ENCODE peak calls at places on chromosome X, in six cellular contexts. One of them, this sample, is unnamed.

GRCh38 chrX:114097411-114097810 is 486.5 kb upstream of the HTR2C start:
- DNase-seq in A549: no peak
- DNase-seq in GM13976: no peak
- DNase-seq in heart left ventricle: no peak
- DNase-seq in AG09309: no peak
- DNase-seq in GM12878: no peak
- DNase-seq in this sample: no peak

GRCh38 chrX:49192722-49193328 is 6.7 kb upstream of the PRICKLE3 start:
- DNase-seq in AG09309: no peak
- DNase-seq in GM13976: no peak
- DNase-seq in heart left ventricle: no peak
- DNase-seq in A549: peak
- DNase-seq in GM12878: no peak
- DNase-seq in this sample: no peak

GRCh38 chrX:39899876-39900787 is 197.6 kb downstream of the BCOR start:
- DNase-seq in A549: no peak
- DNase-seq in heart left ventricle: no peak
- DNase-seq in AG09309: no peak
- DNase-seq in GM13976: no peak
- DNase-seq in GM12878: no peak
- DNase-seq in this sample: no peak

GRCh38 chrX:27444093-27444908 is 18.8 kb downstream of the PPP4R3C start:
- DNase-seq in AG09309: no peak
- DNase-seq in GM12878: no peak
- DNase-seq in A549: no peak
- DNase-seq in GM13976: peak
- DNase-seq in heart left ventricle: no peak
- DNase-seq in this sample: no peak

GRCh38 chrX:139804482-139804881 is 96.5 kb upstream of the MCF2 start:
- DNase-seq in GM12878: no peak
- DNase-seq in AG09309: no peak
- DNase-seq in A549: no peak
- DNase-seq in GM13976: no peak
- DNase-seq in heart left ventricle: no peak
- DNase-seq in this sample: no peak

GRCh38 chrX:29661290-29661689 is 554.1 kb upstream of the MAGEB2 start:
- DNase-seq in GM12878: no peak
- DNase-seq in A549: peak
- DNase-seq in AG09309: no peak
- DNase-seq in heart left ventricle: no peak
- DNase-seq in GM13976: no peak
- DNase-seq in this sample: no peak

GRCh38 chrX:57156397-57157049 is 19.3 kb upstream of the SPIN2A start:
- DNase-seq in GM12878: no peak
- DNase-seq in A549: peak
- DNase-seq in AG09309: peak
- DNase-seq in heart left ventricle: peak
- DNase-seq in GM13976: no peak
- DNase-seq in this sample: no peak

GRCh38 chrX:127324128-127324527 is 504.6 kb downstream of the PRR32 start:
- DNase-seq in GM12878: no peak
- DNase-seq in GM13976: no peak
- DNase-seq in heart left ventricle: no peak
- DNase-seq in AG09309: no peak
- DNase-seq in A549: no peak
- DNase-seq in this sample: no peak

GRCh38 chrX:37347420-37347819 is 1.7 kb upstream of the PRRG1 start:
- DNase-seq in A549: no peak
- DNase-seq in GM13976: no peak
- DNase-seq in heart left ventricle: peak
- DNase-seq in GM12878: no peak
- DNase-seq in AG09309: peak
- DNase-seq in this sample: no peak

GRCh38 chrX:13197961-13198761 is 121.7 kb downstream of the ATXN3L start:
- DNase-seq in heart left ventricle: no peak
- DNase-seq in A549: no peak
- DNase-seq in GM12878: no peak
- DNase-seq in AG09309: no peak
- DNase-seq in GM13976: no peak
- DNase-seq in this sample: no peak

GRCh38 chrX:7127058-7127457 is 20.5 kb upstream of the STS start:
- DNase-seq in GM12878: no peak
- DNase-seq in heart left ventricle: no peak
- DNase-seq in A549: no peak
- DNase-seq in AG09309: no peak
- DNase-seq in GM13976: no peak
- DNase-seq in this sample: no peak

GRCh38 chrX:132146456-132146855 is 18.6 kb upstream of the FRMD7 start:
- DNase-seq in GM13976: no peak
- DNase-seq in A549: no peak
- DNase-seq in GM12878: no peak
- DNase-seq in AG09309: no peak
- DNase-seq in heart left ventricle: no peak
- DNase-seq in this sample: no peak

GRCh38 chrX:141158084-141158483 is 18.8 kb downstream of the LDOC1 start:
- DNase-seq in GM13976: no peak
- DNase-seq in heart left ventricle: no peak
- DNase-seq in A549: no peak
- DNase-seq in GM12878: no peak
- DNase-seq in AG09309: no peak
- DNase-seq in this sample: no peak

GRCh38 chrX:130682990-130683389 is 220.0 kb downstream of the ENOX2 start:
- DNase-seq in heart left ventricle: no peak
- DNase-seq in A549: no peak
- DNase-seq in GM12878: no peak
- DNase-seq in GM13976: no peak
- DNase-seq in AG09309: no peak
- DNase-seq in this sample: no peak

GRCh38 chrX:8879750-8880149 is 78.6 kb upstream of the FAM9A start:
- DNase-seq in heart left ventricle: no peak
- DNase-seq in GM12878: no peak
- DNase-seq in A549: peak
- DNase-seq in AG09309: no peak
- DNase-seq in GM13976: no peak
- DNase-seq in this sample: peak

GRCh38 chrX:31006027-31006426 is 65.8 kb downstream of the FTHL17 start:
- DNase-seq in GM12878: no peak
- DNase-seq in GM13976: no peak
- DNase-seq in A549: no peak
- DNase-seq in heart left ventricle: no peak
- DNase-seq in AG09309: no peak
- DNase-seq in this sample: no peak

GRCh38 chrX:46642145-46642544 is 68.6 kb downstream of the CHST7 start:
- DNase-seq in AG09309: no peak
- DNase-seq in GM12878: no peak
- DNase-seq in heart left ventricle: peak
- DNase-seq in A549: peak
- DNase-seq in GM13976: no peak
- DNase-seq in this sample: no peak

GRCh38 chrX:71282514-71283408 is 674 bp upstream of the NONO start:
- DNase-seq in GM12878: no peak
- DNase-seq in GM13976: peak
- DNase-seq in heart left ventricle: no peak
- DNase-seq in A549: peak
- DNase-seq in AG09309: no peak
- DNase-seq in this sample: peak

GRCh38 chrX:39609941-39610340 is 487.8 kb downstream of the BCOR start:
- DNase-seq in A549: no peak
- DNase-seq in GM13976: no peak
- DNase-seq in GM12878: no peak
- DNase-seq in AG09309: no peak
- DNase-seq in heart left ventricle: no peak
- DNase-seq in this sample: no peak

GRCh38 chrX:44042124-44042523 is 68.9 kb upstream of the NDP start:
- DNase-seq in GM13976: no peak
- DNase-seq in AG09309: no peak
- DNase-seq in GM12878: no peak
- DNase-seq in A549: no peak
- DNase-seq in heart left ventricle: no peak
- DNase-seq in this sample: no peak

GRCh38 chrX:134821370-134821769 is 163.1 kb upstream of the PLAC1 start:
- DNase-seq in heart left ventricle: peak
- DNase-seq in AG09309: no peak
- DNase-seq in GM13976: no peak
- DNase-seq in GM12878: no peak
- DNase-seq in A549: no peak
- DNase-seq in this sample: no peak

GRCh38 chrX:55907968-55908607 is 190.5 kb downstream of the RRAGB start:
- DNase-seq in GM13976: peak
- DNase-seq in GM12878: no peak
- DNase-seq in AG09309: no peak
- DNase-seq in heart left ventricle: peak
- DNase-seq in A549: peak
- DNase-seq in this sample: peak

GRCh38 chrX:68997911-68998310 is 167.3 kb downstream of the PJA1 start:
- DNase-seq in A549: no peak
- DNase-seq in AG09309: no peak
- DNase-seq in GM13976: no peak
- DNase-seq in GM12878: no peak
- DNase-seq in heart left ventricle: peak
- DNase-seq in this sample: no peak

GRCh38 chrX:38664285-38664684 is 102.9 kb downstream of the TSPAN7 start:
- DNase-seq in heart left ventricle: no peak
- DNase-seq in GM13976: peak
- DNase-seq in A549: peak
- DNase-seq in AG09309: peak
- DNase-seq in GM12878: no peak
- DNase-seq in this sample: no peak

GRCh38 chrX:45850197-45850774 is 649.6 kb upstream of the DIPK2B start:
- DNase-seq in AG09309: no peak
- DNase-seq in heart left ventricle: no peak
- DNase-seq in GM13976: peak
- DNase-seq in A549: peak
- DNase-seq in GM12878: no peak
- DNase-seq in this sample: peak

GRCh38 chrX:149825424-149825823 is 43.7 kb downstream of the MAGEA9 start:
- DNase-seq in GM12878: no peak
- DNase-seq in GM13976: no peak
- DNase-seq in A549: peak
- DNase-seq in heart left ventricle: no peak
- DNase-seq in AG09309: no peak
- DNase-seq in this sample: no peak
- TF ChIP-seq CTCF in GM12878: peak
- TF ChIP-seq CTCF in GM13976: no peak
- TF ChIP-seq CTCF in A549: peak
- TF ChIP-seq CTCF in heart left ventricle: peak
- TF ChIP-seq CTCF in AG09309: peak
- TF ChIP-seq CTCF in this sample: peak

DNA sequence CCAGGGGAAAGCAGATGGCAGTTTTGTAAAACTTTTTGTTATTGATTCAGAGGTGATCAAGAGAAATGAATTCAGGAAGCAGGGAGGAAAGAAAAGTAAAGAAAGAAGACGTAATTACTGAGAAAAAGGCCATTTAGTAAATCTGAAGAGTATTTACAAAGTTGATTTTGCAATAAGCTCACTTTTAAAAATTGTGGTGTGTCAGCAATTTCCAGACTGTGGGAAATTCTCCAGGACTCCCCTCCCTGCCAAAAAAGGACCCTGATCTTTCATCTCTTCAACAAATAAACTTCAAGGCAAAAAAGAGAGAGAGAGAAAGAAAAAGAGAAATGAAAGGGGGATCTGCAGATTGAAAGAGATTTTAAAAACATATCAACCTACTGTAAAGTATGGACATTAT is 36.6 kb downstream of the PCYT1B start:
- DNase-seq in GM12878: no peak
- DNase-seq in AG09309: no peak
- DNase-seq in GM13976: no peak
- DNase-seq in A549: no peak
- DNase-seq in heart left ventricle: no peak
- DNase-seq in this sample: no peak
- TF ChIP-seq CTCF in GM12878: no peak
- TF ChIP-seq CTCF in AG09309: no peak
- TF ChIP-seq CTCF in GM13976: no peak
- TF ChIP-seq CTCF in A549: no peak
- TF ChIP-seq CTCF in heart left ventricle: no peak
- TF ChIP-seq CTCF in this sample: no peak

GRCh38 chrX:153969125-153969903 is 2.3 kb downstream of the HCFC1 start:
- DNase-seq in A549: no peak
- DNase-seq in AG09309: no peak
- DNase-seq in heart left ventricle: no peak
- DNase-seq in GM12878: no peak
- DNase-seq in GM13976: no peak
- DNase-seq in this sample: no peak

GRCh38 chrX:153967536-153968214 is 3.9 kb downstream of the HCFC1 start:
- DNase-seq in GM13976: no peak
- DNase-seq in GM12878: no peak
- DNase-seq in A549: no peak
- DNase-seq in AG09309: no peak
- DNase-seq in heart left ventricle: no peak
- DNase-seq in this sample: no peak

GRCh38 chrX:153969904-153970397 is 1.7 kb downstream of the HCFC1 start:
- DNase-seq in A549: no peak
- DNase-seq in heart left ventricle: no peak
- DNase-seq in GM12878: no peak
- DNase-seq in GM13976: no peak
- DNase-seq in AG09309: no peak
- DNase-seq in this sample: no peak

GRCh38 chrX:153968255-153968654 is 3.4 kb downstream of the HCFC1 start:
- DNase-seq in A549: no peak
- DNase-seq in GM13976: no peak
- DNase-seq in GM12878: no peak
- DNase-seq in heart left ventricle: no peak
- DNase-seq in AG09309: no peak
- DNase-seq in this sample: no peak

DNA sequence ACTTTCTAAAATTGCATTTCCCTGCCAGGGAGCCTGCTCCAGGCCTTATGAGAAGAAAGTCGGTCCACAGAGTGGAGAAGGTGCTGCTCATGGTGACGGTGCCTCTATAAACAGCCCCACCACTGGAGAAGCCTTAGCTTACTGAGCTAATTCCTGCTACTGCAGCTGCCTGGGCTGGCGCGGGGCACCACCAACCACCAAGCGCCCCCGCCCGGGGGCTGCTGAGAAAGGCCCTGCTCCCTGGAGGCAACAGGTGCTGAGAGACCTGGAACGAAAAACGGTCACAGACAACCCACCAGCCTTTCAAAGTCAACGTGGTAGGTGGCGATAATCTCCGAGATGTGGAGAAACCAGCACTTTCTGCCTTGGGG is 2.9 kb downstream of the HCFC1 start:
- DNase-seq in GM13976: no peak
- DNase-seq in A549: no peak
- DNase-seq in heart left ventricle: no peak
- DNase-seq in AG09309: no peak
- DNase-seq in GM12878: no peak
- DNase-seq in this sample: no peak
- TF ChIP-seq CTCF in GM13976: peak
- TF ChIP-seq CTCF in A549: no peak
- TF ChIP-seq CTCF in heart left ventricle: peak
- TF ChIP-seq CTCF in AG09309: no peak
- TF ChIP-seq CTCF in GM12878: peak
- TF ChIP-seq CTCF in this sample: peak

DNA sequence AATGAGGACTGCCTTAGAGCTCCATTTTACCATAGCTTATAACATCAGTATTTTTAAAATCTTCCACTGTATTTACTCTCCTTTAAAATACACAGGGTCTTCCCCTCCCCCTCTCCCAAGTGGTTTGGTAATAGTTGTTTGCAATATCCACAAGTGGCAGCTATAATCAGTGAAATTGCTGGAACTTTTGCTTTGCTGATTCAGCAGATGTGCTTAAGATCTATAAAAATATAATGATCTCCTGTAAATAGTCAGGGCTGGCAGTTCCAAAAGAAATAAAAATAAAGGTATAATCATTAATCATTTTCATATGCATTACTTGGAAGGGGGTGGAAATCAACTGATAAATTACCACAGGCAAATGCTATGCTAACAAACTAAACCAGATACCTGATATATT is 345.2 kb downstream of the KLHL13 start:
- DNase-seq in GM13976: no peak
- DNase-seq in A549: no peak
- DNase-seq in heart left ventricle: no peak
- DNase-seq in GM12878: no peak
- DNase-seq in AG09309: no peak
- DNase-seq in this sample: no peak
- TF ChIP-seq CTCF in GM13976: no peak
- TF ChIP-seq CTCF in A549: no peak
- TF ChIP-seq CTCF in heart left ventricle: no peak
- TF ChIP-seq CTCF in GM12878: no peak
- TF ChIP-seq CTCF in AG09309: no peak
- TF ChIP-seq CTCF in this sample: no peak

This sample was measured in GM10248.